ENCODE peak calls at places on chromosomes 6 and 20, in four cellular contexts. V is neuronal stem cell; N is lower lobe of right lung; K is CD8-positive, alpha-beta T cell. J is an unnamed sample. For H3K27me3, the result is how much of the 10 kb centered on the place peaks cover.

GRCh38 chr6:166402582-166403277 is 20.0 kb upstream of the MPC1 start:
- DNase-seq in N (no peak), V (no peak), K (no peak), J (no peak)

GRCh38 chr20:62066983-62067433 is 1.3 kb upstream of the TAF4 start:
- DNase-seq in K (peak), N (no peak), V (no peak), J (no peak)

GRCh38 chr20:58366866-58367265 is 22.2 kb upstream of the VAPB start:
- DNase-seq in N (no peak), K (no peak), V (no peak), J (no peak)

GRCh38 chr6:31293343-31293742 is 21.5 kb upstream of the HLA-C start:
- DNase-seq in N (no peak), V (peak), K (no peak), J (no peak)

GRCh38 chr20:44031001-44031574 is 116.4 kb downstream of the TOX2 start:
- DNase-seq in N (no peak), V (no peak), K (no peak), J (no peak)

GRCh38 chr20:32577023-32577422 is 8.1 kb downstream of the NOL4L start:
- DNase-seq in K (no peak), N (no peak), V (no peak), J (no peak)

GRCh38 chr6:147441751-147442150 is 66.7 kb upstream of the SAMD5 start:
- DNase-seq in V (no peak), K (no peak), N (no peak), J (no peak)

GRCh38 chr20:49712118-49712517 is 1.6 kb downstream of the B4GALT5 start:
- DNase-seq in K (no peak), V (no peak), N (no peak), J (no peak)

GRCh38 chr6:28449056-28449455 is 5.8 kb upstream of the ZSCAN23 start:
- DNase-seq in K (peak), V (no peak), N (no peak), J (no peak)
- H3K27me3 ChIP-seq in K (under half), V (under half), N (under half), J (under half)

GRCh38 chr20:25547063-25547462 is 38.3 kb downstream of the NINL start:
- DNase-seq in V (no peak), N (no peak), K (no peak), J (no peak)

GRCh38 chr20:25547999-25548398 is 37.3 kb downstream of the NINL start:
- DNase-seq in K (no peak), V (no peak), N (no peak), J (no peak)

GRCh38 chr20:25548613-25549086 is 36.7 kb downstream of the NINL start:
- DNase-seq in V (no peak), N (no peak), K (no peak), J (no peak)

GRCh38 chr20:25549866-25550477 is 35.4 kb downstream of the NINL start:
- DNase-seq in K (no peak), N (no peak), V (no peak), J (no peak)

DNA sequence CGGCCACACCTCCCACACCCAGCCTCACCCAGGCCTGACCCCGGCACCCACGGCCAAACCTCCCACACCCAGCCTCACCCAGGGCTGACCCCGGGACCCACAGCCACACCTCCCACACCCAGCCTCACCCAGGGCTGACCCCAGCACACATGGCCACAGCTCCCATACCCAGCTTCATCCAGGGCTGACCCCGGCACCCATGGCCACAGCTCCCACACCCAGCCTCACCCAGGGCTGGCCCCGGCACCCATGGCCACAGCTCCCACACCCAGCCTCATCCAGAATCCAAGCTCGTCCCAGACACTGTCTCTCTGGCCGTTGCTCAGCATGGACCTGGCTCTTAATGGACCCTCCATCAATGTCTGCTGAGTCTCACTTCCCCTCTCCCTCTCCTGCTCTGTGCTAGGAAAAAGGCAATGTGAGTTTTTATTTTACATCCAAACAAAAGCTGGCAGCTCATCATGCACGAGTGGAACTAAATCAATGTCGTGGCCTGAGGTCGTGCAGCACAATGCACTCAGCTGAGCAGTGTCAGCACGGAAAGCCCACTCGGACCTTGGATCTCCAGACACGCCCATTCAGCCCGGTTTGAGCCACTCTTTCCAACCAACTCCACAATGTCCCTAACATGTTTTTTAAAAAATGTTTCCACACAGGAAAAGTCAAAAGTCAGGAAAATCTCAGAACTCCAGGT is 36.0 kb downstream of the NINL start:
- DNase-seq in K (no peak), V (no peak), N (no peak), J (no peak)
- H3K4me3 ChIP-seq in K (no peak), V (no peak), N (no peak), J (no peak)

GRCh38 chr20:22561965-22562581 is 22.3 kb downstream of the FOXA2 start:
- DNase-seq in V (no peak), K (no peak), N (no peak), J (no peak)

GRCh38 chr20:22563062-22563965 is 21.1 kb downstream of the FOXA2 start:
- DNase-seq in N (no peak), V (no peak), K (no peak), J (no peak)

GRCh38 chr20:22560817-22561216 is 23.6 kb downstream of the FOXA2 start:
- DNase-seq in K (no peak), N (no peak), V (no peak), J (no peak)

GRCh38 chr20:22559711-22560305 is 24.6 kb downstream of the FOXA2 start:
- DNase-seq in V (no peak), N (no peak), K (no peak), J (no peak)

GRCh38 chr20:22562620-22563019 is 21.8 kb downstream of the FOXA2 start:
- DNase-seq in V (no peak), N (no peak), K (no peak), J (no peak)
- H3K27me3 ChIP-seq in V (half or more), N (under half), K (under half), J (half or more)

DNA sequence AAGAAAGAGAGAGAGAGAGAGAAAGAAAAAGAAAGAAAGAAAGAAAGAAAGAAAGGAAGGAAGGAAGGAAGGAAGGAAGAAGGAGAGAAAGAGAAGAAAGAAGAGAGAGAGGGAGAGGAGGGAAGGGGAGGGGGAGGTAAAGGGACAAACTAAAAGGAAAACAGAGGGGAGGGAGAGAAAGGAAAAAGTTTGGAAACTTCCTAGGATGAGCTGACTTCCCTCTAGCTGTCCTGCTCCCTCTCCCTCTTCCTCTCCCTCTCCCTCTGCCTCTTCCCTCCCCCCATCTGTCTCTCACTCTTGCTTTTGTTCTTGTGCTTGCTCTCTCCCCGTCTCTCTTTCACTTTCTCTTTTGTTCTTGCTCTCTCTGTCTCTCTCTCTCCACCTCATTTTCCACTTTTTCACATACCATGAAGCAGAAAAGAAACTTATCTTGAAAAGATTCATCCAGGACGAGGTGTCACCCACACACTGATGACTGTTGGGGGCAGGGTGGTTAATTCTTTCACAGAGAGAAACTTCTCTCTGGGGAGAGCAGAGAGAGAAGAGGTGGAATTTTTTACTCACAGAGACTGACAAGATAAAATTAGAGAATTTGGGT is 56.4 kb upstream of the DUSP22 start:
- DNase-seq in V (no peak), N (no peak), K (peak), J (no peak)
- H3K4me3 ChIP-seq in V (peak), N (peak), K (peak), J (peak)